ENCODE peak calls at places on chromosomes 1 and 21, in ten cellular contexts. P, L, U, F, O, Y, E, D, C and N are unnamed samples.

GRCh38 chr1:33433509-33434362 is 2.8 kb upstream of the PHC2 start:
- DNase-seq in Y (no peak), P (peak), F (peak), E (peak), C (no peak), D (peak), U (peak), L (no peak), O (no peak), N (peak)

GRCh38 chr1:108955881-108956280 is 7.4 kb downstream of the CLCC1 start:
- DNase-seq in P (no peak), D (no peak), E (no peak), F (no peak), L (no peak), O (no peak), C (no peak), Y (no peak), U (no peak), N (no peak)

GRCh38 chr1:28535180-28535579 is 17.7 kb upstream of the TRNAU1AP start:
- DNase-seq in E (no peak), P (peak), Y (no peak), F (no peak), C (peak), L (no peak), O (no peak), D (no peak), U (no peak), N (no peak)

GRCh38 chr1:33128781-33129180 is 47.8 kb downstream of the AZIN2 start:
- DNase-seq in F (no peak), D (no peak), E (no peak), Y (no peak), P (no peak), O (no peak), U (no peak), C (no peak), L (no peak), N (no peak)

GRCh38 chr1:215083408-215083961 is 948 bp downstream of the KCNK2 start:
- DNase-seq in D (no peak), L (peak), P (no peak), C (no peak), U (no peak), Y (no peak), E (no peak), O (peak), F (no peak), N (no peak)

GRCh38 chr1:114298059-114298458 is 144.4 kb upstream of the SYT6 start:
- DNase-seq in C (no peak), L (no peak), U (no peak), E (no peak), Y (no peak), P (no peak), D (no peak), F (no peak), O (no peak), N (no peak)

GRCh38 chr21:45266518-45267389 is 20.9 kb downstream of the POFUT2 start:
- DNase-seq in U (no peak), L (peak), Y (no peak), E (no peak), D (no peak), P (no peak), F (no peak), O (no peak), C (no peak), N (no peak)

GRCh38 chr1:179310721-179311120 is 17.1 kb downstream of the SOAT1 start:
- DNase-seq in F (no peak), D (no peak), E (peak), O (no peak), C (no peak), Y (no peak), U (no peak), P (no peak), L (no peak), N (no peak)

GRCh38 chr1:236535190-236535589 is 11.4 kb downstream of the LGALS8 start:
- DNase-seq in D (no peak), C (no peak), F (no peak), U (no peak), L (no peak), O (no peak), P (no peak), E (no peak), Y (no peak), N (no peak)

GRCh38 chr1:9792156-9793042 is 31.4 kb downstream of the CLSTN1 start:
- DNase-seq in Y (no peak), C (no peak), E (no peak), L (no peak), P (no peak), D (no peak), F (no peak), U (no peak), O (peak), N (no peak)

GRCh38 chr1:30819244-30819571 is 61.6 kb upstream of the LAPTM5 start:
- DNase-seq in C (no peak), E (no peak), U (no peak), F (no peak), L (no peak), Y (no peak), O (no peak), D (no peak), P (no peak), N (no peak)

GRCh38 chr1:16979475-16980327 is 719 bp downstream of the MFAP2 start:
- DNase-seq in U (peak), E (no peak), C (no peak), F (peak), D (peak), Y (no peak), L (no peak), O (peak), P (no peak), N (no peak)

GRCh38 chr1:229938571-229938970 is 128.5 kb upstream of the GALNT2 start:
- DNase-seq in U (no peak), Y (no peak), D (no peak), O (no peak), P (no peak), L (no peak), C (no peak), F (no peak), E (no peak), N (no peak)

GRCh38 chr1:200619894-200620272 is 668 bp downstream of the KIF14 start:
- DNase-seq in D (no peak), U (no peak), E (no peak), P (no peak), O (no peak), C (no peak), L (no peak), Y (no peak), F (no peak), N (no peak)

GRCh38 chr1:31765041-31765467 is 914 bp upstream of the ADGRB2 start:
- DNase-seq in L (no peak), U (no peak), C (peak), F (peak), Y (no peak), D (no peak), O (peak), P (peak), E (no peak), N (no peak)

GRCh38 chr1:207649865-207650580 is 5.1 kb downstream of the CR1L start:
- DNase-seq in Y (no peak), U (no peak), F (no peak), L (no peak), D (no peak), C (no peak), P (no peak), O (no peak), E (no peak), N (no peak)

GRCh38 chr1:2204384-2205190 is 10.0 kb upstream of the FAAP20 start:
- DNase-seq in P (peak), D (peak), U (peak), L (peak), O (peak), F (peak), C (peak), E (peak), Y (peak), N (no peak)

GRCh38 chr1:92443893-92444292 is 42.8 kb downstream of the GFI1 start:
- DNase-seq in D (no peak), L (no peak), E (no peak), C (no peak), Y (no peak), O (no peak), F (no peak), P (no peak), U (no peak), N (no peak)

GRCh38 chr1:88985033-88985432 is 7.4 kb downstream of the KYAT3 start:
- DNase-seq in E (peak), P (no peak), O (no peak), Y (no peak), F (peak), D (no peak), C (no peak), L (no peak), U (no peak), N (no peak)

GRCh38 chr1:109730666-109731065 is 10.2 kb downstream of the GSTM3 start:
- DNase-seq in P (no peak), E (no peak), U (no peak), D (no peak), L (no peak), F (no peak), C (no peak), Y (no peak), O (no peak), N (no peak)

GRCh38 chr1:156767879-156768608 is 709 bp downstream of the PRCC start:
- DNase-seq in U (no peak), D (peak), F (peak), E (no peak), Y (peak), L (no peak), P (peak), C (no peak), O (no peak), N (no peak)

GRCh38 chr1:175822575-175822974 is 79.2 kb upstream of the TNR start:
- DNase-seq in C (no peak), U (no peak), D (no peak), F (no peak), L (no peak), O (no peak), Y (no peak), E (peak), P (no peak), N (no peak)

GRCh38 chr21:45423201-45423955 is 18.4 kb downstream of the COL18A1 start:
- DNase-seq in Y (peak), O (peak), U (no peak), C (no peak), D (peak), P (no peak), L (no peak), E (no peak), F (no peak), N (no peak)

GRCh38 chr1:6667139-6667538 is 34.5 kb downstream of the DNAJC11 start:
- DNase-seq in C (no peak), Y (no peak), U (no peak), E (no peak), F (no peak), P (no peak), D (peak), L (no peak), O (no peak), N (no peak)

GRCh38 chr1:100928128-100928527 is 32.2 kb downstream of the SLC30A7 start:
- DNase-seq in E (no peak), U (no peak), O (no peak), L (no peak), C (no peak), D (no peak), Y (no peak), F (no peak), P (no peak), N (no peak)

GRCh38 chr1:41360074-41361027 is 883 bp upstream of the FOXO6 start:
- DNase-seq in C (no peak), Y (no peak), D (peak), F (peak), L (no peak), O (no peak), E (peak), U (peak), P (no peak), N (no peak)

GRCh38 chr1:160863422-160864131 is 890 bp upstream of the CD244 start:
- DNase-seq in P (peak), C (no peak), Y (no peak), D (no peak), U (no peak), E (no peak), O (no peak), L (no peak), F (no peak), N (no peak)

GRCh38 chr1:180609643-180610555 is 21.9 kb upstream of the XPR1 start:
- DNase-seq in U (no peak), E (peak), O (no peak), C (no peak), Y (no peak), L (no peak), F (no peak), P (peak), D (no peak), N (no peak)

GRCh38 chr1:211589782-211590721 is 11.1 kb upstream of the SLC30A1 start:
- DNase-seq in F (peak), L (peak), P (peak), E (peak), D (peak), C (no peak), O (no peak), U (peak), Y (peak), N (no peak)

GRCh38 chr1:201241716-201242115 is 41.6 kb upstream of the PKP1 start:
- DNase-seq in Y (no peak), L (no peak), D (no peak), U (no peak), F (no peak), C (no peak), P (no peak), E (no peak), O (no peak), N (no peak)

GRCh38 chr21:40300300-40300699 is 433.1 kb downstream of the PCP4 start:
- DNase-seq in U (no peak), Y (no peak), D (no peak), L (no peak), P (no peak), E (no peak), F (no peak), O (peak), C (no peak), N (no peak)

GRCh38 chr1:9009438-9010366 is 16.5 kb downstream of the SLC2A7 start:
- DNase-seq in C (peak), L (no peak), U (no peak), D (no peak), P (peak), Y (no peak), O (peak), E (peak), F (peak), N (no peak)

GRCh38 chr1:187837787-187838186 is 1009.0 kb downstream of the PLA2G4A start:
- DNase-seq in P (no peak), E (no peak), O (no peak), U (no peak), C (no peak), L (no peak), D (no peak), Y (no peak), F (no peak), N (no peak)

GRCh38 chr1:8981169-8981568 is 35.5 kb downstream of the CA6 start:
- DNase-seq in D (no peak), C (no peak), U (no peak), P (no peak), L (no peak), E (no peak), Y (no peak), O (no peak), F (no peak), N (no peak)

GRCh38 chr1:93777255-93777654 is 95.6 kb upstream of the BCAR3 start:
- DNase-seq in P (no peak), L (no peak), Y (no peak), F (no peak), O (no peak), E (no peak), D (no peak), C (no peak), U (no peak), N (no peak)

GRCh38 chr1:212791676-212792395 is at the start of the genes NSL1 and TATDN3:
- DNase-seq in E (peak), F (peak), U (peak), P (peak), L (peak), O (peak), C (peak), D (peak), Y (peak), N (peak)

GRCh38 chr1:212794561-212795014 is 2.9 kb downstream of the TATDN3 start:
- DNase-seq in Y (no peak), L (no peak), F (no peak), E (no peak), D (no peak), U (no peak), O (no peak), C (peak), P (peak), N (no peak)

GRCh38 chr1:212792396-212792908 is 758 bp downstream of the TATDN3 start:
- DNase-seq in F (no peak), U (no peak), L (no peak), C (no peak), E (no peak), Y (no peak), P (no peak), D (no peak), O (no peak), N (no peak)

GRCh38 chr1:212797681-212798080 is 6.0 kb downstream of the TATDN3 start:
- DNase-seq in L (no peak), C (no peak), P (no peak), O (no peak), E (peak), D (no peak), U (no peak), Y (no peak), F (no peak), N (no peak)
- TF ChIP-seq CTCF in L (no peak), C (no peak), P (no peak), O (no peak), E (no peak), D (no peak), U (no peak), Y (no peak), F (no peak), N (no peak)

GRCh38 chr1:67211589-67212563 is 45.6 kb downstream of the IL23R start:
- DNase-seq in O (peak), C (peak), D (no peak), F (peak), P (peak), U (no peak), L (no peak), E (peak), Y (no peak), N (no peak)
- TF ChIP-seq CTCF in O (peak), C (peak), D (peak), F (no peak), P (no peak), U (no peak), L (peak), E (peak), Y (peak), N (no peak)

DNA sequence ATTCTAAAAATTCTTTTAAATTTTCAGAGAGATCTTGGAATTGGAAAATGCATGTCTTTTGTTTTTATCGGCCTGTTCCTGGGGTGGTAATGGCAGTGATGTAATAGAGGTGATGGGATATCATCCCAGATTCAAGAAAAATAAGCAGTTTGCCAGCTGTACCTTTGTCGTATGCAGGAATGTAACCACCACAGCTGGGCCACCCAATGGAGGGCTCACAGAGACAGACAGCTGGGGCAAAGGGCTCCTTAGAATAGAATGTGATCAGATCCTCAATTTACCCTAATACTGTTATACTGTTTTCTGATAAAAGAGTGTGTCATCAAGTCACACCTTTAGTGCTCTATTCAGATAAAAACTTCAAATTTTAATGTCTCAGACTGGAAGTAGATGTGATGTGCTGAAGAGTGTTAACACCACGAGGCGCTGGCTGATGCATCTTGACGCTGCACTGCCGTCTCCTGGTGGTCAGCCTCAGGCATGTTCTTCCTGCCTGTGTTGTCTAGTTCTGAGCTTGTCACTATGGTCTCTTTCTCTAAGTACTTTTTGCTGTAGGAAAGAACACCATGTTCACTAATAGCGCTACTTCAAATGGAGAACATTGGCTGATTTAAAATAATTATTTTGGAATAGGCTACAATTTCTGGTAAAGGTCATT is 78.8 kb downstream of the C1orf21 start:
- DNase-seq in L (no peak), E (no peak), D (peak), U (no peak), Y (no peak), F (no peak), P (no peak), C (no peak), O (no peak), N (no peak)
- TF ChIP-seq CTCF in L (no peak), E (no peak), D (peak), U (no peak), Y (no peak), F (no peak), P (no peak), C (no peak), O (peak), N (no peak)

GRCh38 chr1:64155285-64155684 is 48.1 kb upstream of the UBE2U start:
- DNase-seq in D (no peak), L (no peak), F (no peak), O (no peak), C (no peak), E (no peak), Y (no peak), P (no peak), U (no peak), N (no peak)
- TF ChIP-seq CTCF in D (no peak), L (no peak), F (no peak), O (no peak), C (no peak), E (no peak), Y (no peak), P (no peak), U (no peak), N (no peak)

GRCh38 chr1:3852091-3852490 is 4.9 kb downstream of the CEP104 start:
- DNase-seq in D (no peak), U (no peak), C (no peak), F (no peak), Y (peak), P (no peak), E (no peak), L (no peak), O (no peak), N (no peak)
- TF ChIP-seq CTCF in D (no peak), U (no peak), C (no peak), F (no peak), Y (no peak), P (no peak), E (no peak), L (no peak), O (no peak), N (no peak)

DNA sequence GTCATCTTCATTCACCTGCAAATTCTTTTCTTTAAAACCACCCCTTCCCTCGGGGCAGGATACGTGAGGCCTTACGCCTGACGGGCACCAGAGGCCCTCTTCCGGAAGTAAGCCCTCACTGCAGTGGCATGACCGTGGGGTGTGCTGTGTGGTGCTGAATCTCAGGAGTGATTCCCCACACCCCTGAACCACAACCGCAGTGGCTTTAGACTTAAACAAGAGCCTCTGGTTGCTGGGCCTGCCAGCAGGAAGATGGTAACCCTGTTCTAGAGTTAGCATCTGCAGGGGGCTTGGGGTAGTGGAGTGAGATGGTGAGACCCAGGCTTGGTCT is 12.1 kb downstream of the BSND start:
- DNase-seq in E (no peak), F (no peak), L (no peak), U (no peak), D (no peak), P (no peak), O (no peak), C (no peak), Y (no peak), N (no peak)
- TF ChIP-seq CTCF in E (no peak), F (no peak), L (no peak), U (no peak), D (no peak), P (no peak), O (no peak), C (no peak), Y (no peak), N (no peak)

GRCh38 chr1:21244986-21245687 is 45.1 kb downstream of the ECE1 start:
- DNase-seq in P (no peak), Y (no peak), O (no peak), E (no peak), L (no peak), U (no peak), D (no peak), F (no peak), C (no peak), N (no peak)
- TF ChIP-seq CTCF in P (peak), Y (peak), O (peak), E (peak), L (no peak), U (no peak), D (peak), F (no peak), C (no peak), N (no peak)

DNA sequence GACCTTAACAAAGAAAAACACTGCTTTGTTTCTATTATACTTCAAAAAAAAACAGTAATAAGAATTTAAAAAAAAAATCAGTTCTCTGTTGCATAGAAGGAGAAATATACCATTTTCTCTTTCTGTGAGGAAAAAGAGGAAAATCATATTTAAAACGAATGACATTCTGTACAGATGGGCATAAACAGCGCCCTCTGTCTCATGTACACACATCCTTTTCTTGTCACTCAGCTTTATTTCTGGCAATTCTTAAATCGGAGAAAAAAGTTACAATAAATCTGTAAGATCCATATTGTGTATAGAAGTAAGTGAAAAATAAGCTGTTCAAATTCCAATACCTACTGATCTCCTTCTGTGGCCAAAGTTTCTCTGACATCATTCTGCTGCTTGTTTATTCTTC is 245.4 kb downstream of the SMYD3 start:
- DNase-seq in Y (no peak), U (no peak), C (no peak), O (no peak), E (no peak), L (no peak), D (no peak), F (no peak), P (no peak), N (no peak)
- TF ChIP-seq CTCF in Y (no peak), U (no peak), C (no peak), O (no peak), E (no peak), L (no peak), D (peak), F (no peak), P (no peak), N (no peak)